ENCODE peak calls at places on chromosome 21, in six cellular contexts. O is foreskin fibroblast, B is stomach, M is astrocyte of the spinal cord, R is AG10803, C is astrocyte of the cerebellum. X is an unnamed sample.
A peak's percentile ranks its signal among the peaks of the same experiment; 100 is the strongest.

GRCh38 chr21:45974073-45975016 is 7.2 kb upstream of the COL6A1 start:
- DNase-seq in M (peak; percentile 89), O (peak; percentile 90), C (peak; percentile 57), R (peak; percentile 67), B (peak; percentile 26), X (peak; percentile 70)

GRCh38 chr21:42656872-42657271 is 3.5 kb downstream of the PDE9A start:
- DNase-seq in O (no peak), B (no peak), C (no peak), M (no peak), R (no peak), X (no peak)

GRCh38 chr21:35562876-35563275 is 497.4 kb downstream of the SETD4 start:
- DNase-seq in M (peak; percentile 37), C (no peak), O (no peak), R (no peak), B (no peak), X (no peak)

GRCh38 chr21:14453339-14453738 is 70.4 kb upstream of the HSPA13 start:
- DNase-seq in O (no peak), B (no peak), M (no peak), C (no peak), R (no peak), X (no peak)

GRCh38 chr21:29382029-29382654 is 83.4 kb downstream of the BACH1 start:
- DNase-seq in O (peak; percentile 56), R (peak; percentile 53), C (peak; percentile 64), B (no peak), M (peak; percentile 73), X (peak; percentile 39)

GRCh38 chr21:23471877-23472276 is 2135.4 kb downstream of the MRPL39 start:
- DNase-seq in C (no peak), B (no peak), M (no peak), R (no peak), O (no peak), X (no peak)

GRCh38 chr21:8992731-8993174 is 1528.6 kb upstream of the TPTE start:
- DNase-seq in B (no peak), O (no peak), R (no peak), C (no peak), M (no peak), X (no peak)

GRCh38 chr21:45977396-45977795 is 4.2 kb upstream of the COL6A1 start:
- DNase-seq in O (peak; percentile 9), B (peak; percentile 23), M (no peak), C (no peak), R (no peak), X (no peak)

GRCh38 chr21:33245289-33245918 is 15.7 kb downstream of the IFNAR2 start:
- DNase-seq in R (no peak), B (no peak), M (no peak), O (no peak), C (no peak), X (no peak)

DNA sequence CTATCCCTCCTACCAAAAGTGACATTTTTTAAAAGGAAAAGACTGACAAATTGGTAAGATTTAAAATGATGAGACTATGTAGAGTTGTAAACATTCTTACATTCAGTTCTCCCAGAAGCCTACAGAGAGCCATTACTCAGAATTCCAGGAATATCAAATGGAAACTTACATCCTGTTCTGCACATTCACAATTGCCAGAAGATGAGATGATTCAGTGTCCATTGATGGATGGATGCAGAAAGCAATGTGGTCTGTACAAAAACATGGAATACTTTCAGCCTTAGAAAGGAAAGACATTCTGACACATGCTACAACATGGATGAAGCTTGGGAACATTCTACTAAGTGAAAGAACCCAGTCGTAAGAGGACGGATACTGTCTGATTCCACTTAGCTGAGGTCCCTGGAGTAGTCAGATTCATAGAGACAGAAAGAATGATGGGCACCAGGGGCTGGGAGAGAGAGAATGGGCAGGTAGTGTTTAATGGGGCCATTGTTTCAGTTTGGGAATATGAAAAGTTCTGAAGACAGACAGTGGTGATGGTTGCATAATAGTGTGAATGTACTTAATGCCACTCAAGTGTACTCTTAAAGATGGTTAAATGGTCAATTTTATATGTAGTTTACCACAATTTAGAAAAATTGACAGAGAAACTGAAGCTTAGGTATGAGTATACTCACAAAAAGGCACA is 16.6 kb downstream of the MX1 start:
- DNase-seq in M (no peak), C (no peak), O (no peak), B (no peak), R (peak; percentile 29), X (no peak)
- TF ChIP-seq CTCF in M (no peak), C (no peak), O (no peak), B (no peak), R (no peak), X (no peak)

DNA sequence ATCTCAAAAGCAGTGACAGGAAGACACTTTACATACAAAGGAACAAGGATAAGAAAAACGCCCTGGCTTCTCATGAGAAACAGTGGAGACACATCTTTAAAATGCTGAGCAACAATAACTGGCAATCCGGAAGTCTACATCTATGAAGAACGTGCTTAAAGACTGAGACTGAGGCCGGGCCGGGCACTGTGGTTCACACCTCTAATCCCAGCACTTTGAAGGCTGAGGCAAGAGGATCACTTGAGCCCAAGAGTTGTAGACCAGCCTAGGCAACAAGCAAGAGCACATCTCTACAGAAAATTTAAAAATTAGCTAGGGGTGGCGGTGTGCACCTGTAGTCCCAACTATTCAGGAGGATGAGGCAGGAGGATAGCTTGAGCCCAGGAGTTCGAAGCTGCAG is 2.1 kb upstream of the KRTAP12-1 start:
- DNase-seq in R (no peak), M (no peak), C (no peak), O (no peak), B (no peak), X (no peak)
- H3K4me3 ChIP-seq in R (no peak overlapping the region), M (no peak overlapping the region), C (no peak overlapping the region), O (no peak overlapping the region), B (no peak overlapping the region), X (no peak overlapping the region)

DNA sequence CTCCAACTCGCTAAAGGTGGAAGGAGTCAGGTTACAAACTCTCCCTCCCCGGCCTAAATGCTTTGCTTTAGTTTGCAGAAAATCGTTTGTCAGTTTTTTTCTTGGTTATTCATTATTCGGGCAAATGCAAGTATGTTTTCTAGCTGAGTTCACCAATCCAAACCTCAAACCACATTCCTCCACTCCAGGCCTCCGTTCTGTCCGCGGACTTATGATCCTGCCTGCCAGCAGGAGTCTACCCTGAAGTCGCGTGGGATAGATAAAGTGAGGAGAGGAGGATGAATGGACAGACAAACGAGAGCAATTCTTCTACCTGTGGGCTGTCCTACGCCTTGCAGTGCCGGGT is 1.3 kb downstream of the ADAMTS1 start:
- DNase-seq in B (no peak), O (peak; percentile 45), C (peak; percentile 79), R (peak; percentile 64), M (peak; percentile 87), X (peak; percentile 72)
- TF ChIP-seq CTCF in B (no peak), O (no peak), C (peak; percentile 11), R (peak; percentile 36), M (peak; percentile 26), X (peak; percentile 36)

GRCh38 chr21:34307991-34308532 is 55.7 kb upstream of the KCNE2 start:
- DNase-seq in C (no peak), O (no peak), B (no peak), R (no peak), M (no peak), X (no peak)

GRCh38 chr21:34302496-34302895 is 61.3 kb upstream of the KCNE2 start:
- DNase-seq in C (no peak), O (peak; percentile 47), M (no peak), R (peak; percentile 57), B (no peak), X (no peak)

GRCh38 chr21:34306246-34306645 is 57.6 kb upstream of the KCNE2 start:
- DNase-seq in R (no peak), M (no peak), B (no peak), C (no peak), O (peak; percentile 6), X (no peak)

GRCh38 chr21:34305605-34306235 is 58.1 kb upstream of the KCNE2 start:
- DNase-seq in M (no peak), R (no peak), C (no peak), O (no peak), B (no peak), X (no peak)
- H3K4me3 ChIP-seq in M (no peak overlapping the region), R (no peak overlapping the region), C (no peak overlapping the region), O (no peak overlapping the region), B (no peak overlapping the region), X (no peak overlapping the region)

DNA sequence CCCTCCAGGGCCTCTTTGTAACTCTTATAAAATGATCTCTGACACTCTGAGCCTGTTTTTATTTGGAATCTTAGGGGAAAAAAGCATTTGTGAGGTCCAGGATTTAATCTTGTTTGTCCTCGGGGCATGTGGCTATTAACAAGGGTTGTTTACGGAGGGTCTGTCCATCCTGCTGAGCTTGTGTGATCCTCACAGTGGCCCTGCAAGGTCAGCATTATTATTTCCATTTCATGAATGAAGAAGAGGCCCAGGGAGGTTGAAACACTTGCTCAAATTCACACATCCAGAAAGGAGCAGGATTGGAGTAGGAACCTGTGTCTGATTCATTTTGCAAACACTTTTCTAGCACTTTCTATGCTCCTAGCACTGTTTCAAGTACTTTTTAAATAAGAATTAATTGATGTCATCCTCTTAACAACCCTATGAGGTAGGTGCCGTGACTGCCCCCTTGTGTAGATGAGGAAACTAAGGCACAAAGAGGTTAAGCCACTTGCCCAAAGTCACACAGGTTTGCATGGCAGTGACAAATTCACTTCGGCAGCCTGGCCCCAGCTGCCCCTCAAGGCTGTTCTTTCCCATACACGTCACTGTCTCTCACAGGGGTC is 178.9 kb downstream of the MIS18A start:
- DNase-seq in R (no peak), O (no peak), C (no peak), B (no peak), M (no peak), X (no peak)
- TF ChIP-seq CTCF in R (no peak), O (no peak), C (no peak), B (no peak), M (no peak), X (no peak)

GRCh38 chr21:26443867-26444266 is 129.2 kb downstream of the CYYR1 start:
- DNase-seq in M (peak; percentile 24), O (peak; percentile 41), C (no peak), R (peak; percentile 64), B (no peak), X (no peak)

GRCh38 chr21:26443291-26443690 is 129.8 kb downstream of the CYYR1 start:
- DNase-seq in R (no peak), C (no peak), M (no peak), O (no peak), B (no peak), X (no peak)

GRCh38 chr21:26437326-26438009 is 135.6 kb downstream of the CYYR1 start:
- DNase-seq in M (peak; percentile 19), C (no peak), O (peak; percentile 59), B (no peak), R (peak; percentile 75), X (peak; percentile 28)

GRCh38 chr21:26441081-26441610 is 131.9 kb downstream of the CYYR1 start:
- DNase-seq in B (no peak), O (no peak), R (no peak), M (no peak), C (no peak), X (no peak)

DNA sequence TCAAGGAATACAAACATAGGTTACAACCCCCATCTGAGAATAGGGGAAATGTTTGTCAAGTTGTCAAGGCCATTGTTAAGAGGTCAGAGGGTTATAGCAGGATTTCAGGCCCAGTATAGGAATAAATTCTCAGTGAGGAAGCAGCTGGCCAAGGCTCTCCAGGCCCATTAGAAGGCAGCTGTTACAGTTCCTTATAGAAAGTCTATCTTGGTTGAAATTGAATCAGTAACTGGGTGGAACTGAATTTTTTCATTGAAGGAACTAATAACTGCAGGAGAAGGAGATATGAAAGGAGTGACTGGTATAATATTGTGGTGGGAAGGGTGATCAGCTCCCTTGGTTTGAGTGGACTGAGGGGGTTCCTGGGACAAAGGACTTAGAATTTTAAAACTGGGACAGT is 134.1 kb downstream of the CYYR1 start:
- DNase-seq in M (no peak), R (no peak), O (no peak), C (no peak), B (no peak), X (no peak)
- H3K4me3 ChIP-seq in M (no peak overlapping the region), R (no peak overlapping the region), O (no peak overlapping the region), C (no peak overlapping the region), B (no peak overlapping the region), X (no peak overlapping the region)